ENCODE peak calls at places on chromosome 21, in ten cellular contexts. V is neural crest cell; N is naive thymus-derived CD8-positive, alpha-beta T cell; L is stimulated activated CD4-positive, alpha-beta T cell treated with anti-CD3 and anti-CD28 coated beads, TNF-alpha, amount 100 ng/mL, for 24 hours; M is left ventricle myocardium superior; Y is central memory CD4-positive, alpha-beta T cell; G is AG20443; D is LoVo; B is ELR; O is left cardiac atrium. W is an unnamed sample.

GRCh38 chr21:44529503-44530125 is 10.4 kb downstream of the KRTAP10-1 start:
- DNase-seq in O (no peak), L (no peak), D (no peak), V (no peak), M (peak), G (no peak), B (no peak), N (no peak), Y (no peak), W (no peak)

GRCh38 chr21:25638634-25639166 is 358 bp upstream of the JAM2 start:
- DNase-seq in Y (no peak), G (peak), M (no peak), B (no peak), O (no peak), V (no peak), D (no peak), N (no peak), L (no peak), W (peak)

GRCh38 chr21:27550258-27550657 is 583.4 kb upstream of the ADAMTS5 start:
- DNase-seq in D (no peak), O (no peak), G (no peak), N (no peak), M (no peak), V (no peak), Y (no peak), B (no peak), L (no peak), W (no peak)

GRCh38 chr21:31518580-31518979 is 140.9 kb upstream of the SOD1 start:
- DNase-seq in M (no peak), V (no peak), L (no peak), Y (no peak), D (no peak), G (no peak), O (no peak), B (no peak), N (no peak), W (no peak)

GRCh38 chr21:42847051-42847707 is 32.2 kb downstream of the WDR4 start:
- DNase-seq in N (no peak), Y (no peak), L (no peak), O (no peak), M (peak), G (no peak), B (no peak), D (no peak), V (no peak), W (no peak)

GRCh38 chr21:45209046-45209445 is 78.6 kb downstream of the POFUT2 start:
- DNase-seq in G (peak), V (no peak), O (no peak), L (no peak), M (no peak), B (peak), D (no peak), Y (no peak), N (no peak), W (no peak)

GRCh38 chr21:39348355-39349210 is at the start of gene HMGN1:
- DNase-seq in V (peak), Y (peak), O (peak), M (peak), D (peak), N (peak), L (peak), G (peak), B (peak), W (peak)

GRCh38 chr21:30425826-30426225 is at the start of gene KRTAP13-3:
- DNase-seq in L (no peak), V (no peak), N (no peak), Y (no peak), O (no peak), B (no peak), D (no peak), M (no peak), G (no peak), W (no peak)

GRCh38 chr21:31218830-31219608 is 125.0 kb downstream of the TIAM1 start:
- DNase-seq in N (no peak), Y (no peak), G (peak), D (peak), O (peak), V (no peak), B (no peak), M (peak), L (no peak), W (peak)

GRCh38 chr21:35586305-35586704 is 474.0 kb downstream of the SETD4 start:
- DNase-seq in Y (no peak), N (no peak), D (no peak), M (no peak), L (no peak), V (no peak), O (no peak), B (no peak), G (no peak), W (no peak)

GRCh38 chr21:28516996-28517592 is 475.6 kb downstream of the LTN1 start:
- DNase-seq in G (no peak), M (peak), O (peak), N (peak), V (peak), B (peak), L (peak), Y (peak), D (peak), W (peak)

GRCh38 chr21:14321042-14321441 is 61.9 kb downstream of the HSPA13 start:
- DNase-seq in D (no peak), O (no peak), N (no peak), L (no peak), V (no peak), M (no peak), Y (no peak), B (peak), G (no peak), W (no peak)

GRCh38 chr21:45580576-45581321 is 38.5 kb upstream of the SLC19A1 start:
- DNase-seq in D (peak), L (no peak), N (no peak), G (no peak), M (no peak), B (no peak), O (no peak), V (no peak), Y (no peak), W (no peak)

GRCh38 chr21:44767834-44768831 is 33.5 kb downstream of the UBE2G2 start:
- DNase-seq in N (no peak), D (no peak), B (no peak), V (no peak), O (no peak), G (no peak), M (no peak), Y (no peak), L (no peak), W (no peak)

GRCh38 chr21:45954271-45954670 is 27.3 kb upstream of the COL6A1 start:
- DNase-seq in N (no peak), L (no peak), V (no peak), Y (no peak), D (no peak), M (peak), B (peak), O (peak), G (peak), W (no peak)

GRCh38 chr21:45001134-45002095 is 61.6 kb downstream of the SLX9 start:
- DNase-seq in D (peak), N (no peak), L (no peak), B (peak), O (peak), V (no peak), M (peak), Y (no peak), G (peak), W (peak)

GRCh38 chr21:46253610-46254124 is 25.1 kb upstream of the LSS start:
- DNase-seq in O (no peak), Y (peak), D (no peak), N (peak), G (no peak), B (no peak), M (no peak), L (peak), V (no peak), W (no peak)

GRCh38 chr21:44636209-44637017 is 743 bp upstream of the KRTAP10-10 start:
- DNase-seq in D (no peak), O (no peak), N (no peak), M (no peak), G (no peak), V (no peak), Y (no peak), L (no peak), B (no peak), W (no peak)

GRCh38 chr21:35506352-35506751 is 457.2 kb upstream of the RUNX1 start:
- DNase-seq in B (no peak), Y (no peak), V (no peak), G (no peak), D (no peak), L (no peak), M (no peak), N (no peak), O (no peak), W (no peak)

GRCh38 chr21:40846566-40847411 is at the start of gene DSCAM:
- DNase-seq in G (no peak), L (no peak), V (peak), M (no peak), N (no peak), O (no peak), Y (no peak), D (no peak), B (peak), W (no peak)

GRCh38 chr21:44711327-44712202 is at the start of gene TSPEAR:
- DNase-seq in V (no peak), M (no peak), B (no peak), D (no peak), L (no peak), N (no peak), G (no peak), O (no peak), Y (no peak), W (no peak)

GRCh38 chr21:28247454-28248020 is 745.1 kb downstream of the LTN1 start:
- DNase-seq in V (no peak), L (no peak), N (no peak), O (no peak), M (no peak), D (no peak), G (no peak), B (no peak), Y (no peak), W (peak)

GRCh38 chr21:39182484-39183271 is 573 bp downstream of the PSMG1 start:
- DNase-seq in D (no peak), B (peak), L (no peak), N (no peak), M (no peak), V (no peak), G (peak), O (no peak), Y (no peak), W (no peak)

GRCh38 chr21:24076179-24076578 is 1531.1 kb downstream of the MRPL39 start:
- DNase-seq in L (no peak), M (no peak), B (peak), G (no peak), D (no peak), O (no peak), V (no peak), N (no peak), Y (no peak), W (no peak)

GRCh38 chr21:46094401-46095105 is 3.4 kb upstream of the COL6A2 start:
- DNase-seq in Y (no peak), D (no peak), M (no peak), L (no peak), B (no peak), V (no peak), O (no peak), G (no peak), N (no peak), W (no peak)

GRCh38 chr21:42638266-42638863 is 15.1 kb upstream of the PDE9A start:
- DNase-seq in B (no peak), L (no peak), Y (no peak), G (no peak), D (no peak), O (no peak), M (no peak), N (no peak), V (no peak), W (no peak)

GRCh38 chr21:15297829-15298228 is 233.0 kb upstream of the NRIP1 start:
- DNase-seq in O (no peak), G (no peak), L (no peak), V (no peak), B (no peak), D (no peak), N (no peak), M (no peak), Y (no peak), W (no peak)

GRCh38 chr21:34107606-34108005 is 34.2 kb downstream of the MRPS6 start:
- DNase-seq in Y (no peak), D (no peak), B (no peak), O (no peak), G (no peak), N (no peak), V (no peak), M (no peak), L (no peak), W (no peak)

W was measured in Caki2.